ENCODE peak calls at places on chromosomes 16 and 17, in four cellular contexts. F, Y, E and B are unnamed samples.

GRCh38 chr17:66720567-66720966 is 114.3 kb upstream of the CACNG5 start:
- DNase-seq in F (no peak), Y (no peak), E (no peak), B (no peak)

GRCh38 chr16:83143788-83144187 is 517.0 kb downstream of the CDH13 start:
- DNase-seq in F (no peak), Y (no peak), E (peak; percentile 61), B (no peak)

GRCh38 chr16:20740007-20740883 is 1.4 kb downstream of the THUMPD1 start:
- DNase-seq in F (no peak), Y (no peak), E (no peak), B (no peak)

GRCh38 chr17:37088459-37088858 is 139.7 kb downstream of the AATF start:
- DNase-seq in F (no peak), Y (no peak), E (no peak), B (no peak)

GRCh38 chr16:54050281-54051210 is 236.0 kb downstream of the IRX3 start:
- DNase-seq in F (no peak), Y (peak; percentile 23), E (peak; percentile 49), B (no peak)

GRCh38 chr17:917391-917811 is 62.2 kb downstream of the NXN start:
- DNase-seq in F (no peak), Y (peak; percentile 42), E (no peak), B (peak; percentile 28)

GRCh38 chr17:29560306-29560705 is 6.5 kb downstream of the ABHD15 start:
- DNase-seq in F (peak; percentile 13), Y (no peak), E (peak; percentile 1), B (no peak)

GRCh38 chr17:8121531-8122390 is 2.1 kb downstream of the HES7 start:
- DNase-seq in F (no peak), Y (peak; percentile 93), E (peak; percentile 74), B (peak; percentile 59)

GRCh38 chr16:81315271-81316175 is 761 bp downstream of the GAN start:
- DNase-seq in F (peak; percentile 51), Y (peak; percentile 75), E (peak; percentile 58), B (peak; percentile 53)

GRCh38 chr17:42502926-42503325 is 33.1 kb upstream of the NAGLU start:
- DNase-seq in F (no peak), Y (no peak), E (no peak), B (no peak)

GRCh38 chr17:42507671-42508070 is 28.4 kb upstream of the NAGLU start:
- DNase-seq in F (no peak), Y (peak; percentile 7), E (no peak), B (no peak)

GRCh38 chr17:42502091-42502490 is 34.0 kb upstream of the NAGLU start:
- DNase-seq in F (no peak), Y (no peak), E (no peak), B (no peak)
- H3K36me3 ChIP-seq in F (peaks cover 32% of the 10 kb centered on the region), Y (peaks cover 1% of the 10 kb centered on the region), E (peaks cover 56% of the 10 kb centered on the region), B (peaks cover 100% of the 10 kb centered on the region)

DNA sequence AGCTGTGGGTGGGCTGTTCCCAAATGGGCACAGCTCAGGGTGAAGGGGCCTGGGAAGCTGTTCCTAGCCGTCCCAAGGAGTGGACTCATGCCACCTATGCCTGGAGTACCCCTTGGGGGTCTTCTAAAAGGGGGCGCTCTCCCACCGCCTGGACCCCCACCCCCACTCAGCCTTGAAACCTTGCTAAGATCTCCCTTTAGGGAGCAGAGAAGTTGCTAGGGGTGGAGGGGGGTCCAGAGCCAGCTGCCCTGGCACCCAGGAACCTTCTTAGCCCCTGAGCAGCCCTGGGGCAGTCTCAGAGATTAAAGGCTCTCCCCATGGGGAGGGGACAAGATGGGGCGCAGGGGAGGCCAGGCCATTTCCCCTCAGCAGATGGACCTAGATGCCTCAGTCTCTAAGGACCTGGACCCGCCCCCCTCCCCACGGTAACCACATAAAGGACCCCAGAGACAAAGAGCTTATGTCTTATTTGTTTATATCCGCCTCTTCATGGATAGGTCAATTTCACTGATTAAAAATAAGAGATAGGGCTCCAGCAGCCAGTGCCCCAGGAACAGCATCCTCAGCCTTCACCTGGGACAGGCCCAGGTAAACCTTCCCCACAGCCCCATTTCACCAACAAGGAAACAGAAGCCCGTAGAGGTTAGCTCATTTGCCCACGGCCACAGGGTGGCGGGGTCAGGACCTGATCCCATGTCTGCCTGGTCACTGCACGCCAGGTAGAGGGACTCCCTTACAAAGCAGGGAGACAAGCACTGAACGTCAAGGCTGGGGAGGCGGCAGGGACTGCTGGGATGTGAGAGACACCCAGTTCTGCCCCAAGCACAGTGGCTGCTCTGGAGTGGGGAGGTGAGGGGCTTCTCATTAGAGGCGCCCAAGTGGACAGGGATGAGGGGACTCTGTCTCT is 3.4 kb downstream of the MTSS2 start:
- DNase-seq in F (no peak), Y (no peak), E (no peak), B (no peak)
- H3K4me3 ChIP-seq in F (no peak overlapping the region), Y (no peak overlapping the region), E (no peak overlapping the region), B (no peak overlapping the region)

GRCh38 chr16:1551166-1551565 is 17.7 kb downstream of the TMEM204 start:
- DNase-seq in F (no peak), Y (no peak), E (no peak), B (no peak)
- H3K36me3 ChIP-seq in F (no peaks in the 10 kb centered on the region), Y (no peaks in the 10 kb centered on the region), E (no peaks in the 10 kb centered on the region), B (peaks cover 57% of the 10 kb centered on the region)

DNA sequence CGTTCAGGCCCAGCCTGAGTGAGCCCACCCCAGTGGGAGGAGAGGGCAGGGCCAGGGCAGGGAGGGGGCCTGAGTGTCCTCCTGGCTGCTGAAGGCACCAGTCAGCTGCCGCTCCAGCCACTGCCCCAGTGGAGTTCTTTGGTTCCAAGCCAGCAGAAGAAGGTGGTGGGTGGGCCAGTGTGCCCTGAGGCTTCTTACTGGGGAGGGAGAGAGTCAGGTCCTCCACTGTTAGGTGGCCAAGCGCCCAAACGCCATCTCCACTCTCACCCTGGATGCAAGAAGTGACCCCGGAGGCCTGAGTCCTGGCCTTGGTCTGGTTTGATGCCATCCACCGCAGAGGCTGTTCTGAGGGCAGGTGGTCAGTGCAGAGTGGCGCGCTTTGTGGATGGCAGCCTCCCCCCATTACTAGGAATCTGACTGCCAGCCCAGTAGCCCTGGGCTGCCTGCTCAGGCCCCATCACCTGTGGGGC is 2.2 kb downstream of the RNF213 start:
- DNase-seq in F (no peak), Y (peak; percentile 40), E (no peak), B (no peak)
- H3K4me3 ChIP-seq in F (no peak overlapping the region), Y (no peak overlapping the region), E (peak overlapping the region; percentile 24), B (peak overlapping the region; percentile 44)

DNA sequence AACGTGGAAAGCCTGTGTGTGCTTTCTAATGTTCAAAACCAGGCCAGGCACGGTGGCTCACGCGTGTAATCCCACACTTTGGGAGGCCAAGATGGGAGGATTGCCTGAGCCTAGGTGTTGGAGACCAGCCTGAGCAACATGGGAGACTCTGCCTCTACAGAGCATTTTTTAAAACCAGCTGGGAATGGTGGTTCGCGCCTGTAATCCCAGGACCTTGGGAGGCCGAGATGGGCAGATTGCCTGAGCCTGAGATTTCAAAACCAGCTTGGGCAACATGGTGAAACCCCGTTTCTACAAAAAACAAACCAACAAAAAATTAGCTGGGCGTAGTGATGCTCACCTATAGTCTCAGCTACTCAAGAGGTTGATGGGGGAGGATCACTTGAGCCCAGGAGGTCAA is 26.4 kb downstream of the RNF213 start:
- DNase-seq in F (no peak), Y (no peak), E (no peak), B (no peak)
- H3K36me3 ChIP-seq in F (peaks cover 17% of the 10 kb centered on the region), Y (peaks cover 15% of the 10 kb centered on the region), E (peaks cover 59% of the 10 kb centered on the region), B (no peaks in the 10 kb centered on the region)

DNA sequence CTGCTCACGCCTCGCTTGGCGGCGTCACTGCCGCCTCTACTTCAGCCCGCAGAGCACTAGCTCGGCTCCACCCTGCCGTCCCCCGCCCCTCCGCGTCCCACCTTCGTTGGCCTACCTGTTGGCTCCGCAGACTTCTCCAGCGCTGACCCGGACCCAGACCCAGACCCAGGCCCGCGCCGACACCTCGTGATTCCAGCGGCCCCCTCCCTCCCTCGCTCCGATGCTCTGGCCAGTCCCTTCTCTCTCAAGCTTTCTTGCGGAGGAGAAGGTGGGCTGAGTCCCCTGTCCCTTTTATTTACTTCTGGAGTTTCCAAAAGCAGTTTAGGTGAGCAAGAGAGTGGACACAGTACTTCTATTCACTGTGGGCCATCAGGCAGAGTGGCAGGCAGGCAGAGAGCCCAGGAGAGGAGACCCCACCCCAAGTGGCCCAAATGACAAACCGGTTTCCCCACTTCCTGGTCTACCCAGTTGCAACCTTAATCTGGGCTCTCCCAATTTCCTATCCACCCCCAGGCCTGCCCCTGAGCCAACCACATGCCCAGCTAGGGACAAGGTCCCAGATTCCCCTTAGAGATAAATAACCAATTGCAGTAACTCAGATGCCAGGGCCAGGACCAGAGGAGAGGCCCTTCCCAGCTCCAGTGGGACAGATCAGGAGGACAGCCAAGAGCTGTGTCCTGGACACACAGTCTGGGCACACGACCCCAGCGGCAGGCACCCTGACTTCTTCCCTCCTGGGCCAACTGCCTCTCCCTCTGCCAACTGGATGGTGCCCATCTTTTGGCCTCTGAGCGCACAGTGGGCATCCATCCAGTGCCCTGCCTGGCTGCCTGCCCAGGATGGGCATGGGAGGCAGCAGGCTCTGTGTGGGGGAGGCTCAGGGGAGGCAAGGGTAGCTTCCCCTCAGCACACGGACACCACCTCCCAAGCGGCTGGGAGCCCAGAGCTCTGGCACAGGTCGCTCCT is 1.2 kb upstream of the SRCIN1 start:
- DNase-seq in F (no peak), Y (peak; percentile 61), E (no peak), B (peak; percentile 64)
- H3K4me3 ChIP-seq in F (no peak overlapping the region), Y (peak overlapping the region; percentile 68), E (no peak overlapping the region), B (peak overlapping the region; percentile 53)

GRCh38 chr17:55843785-55844184 is 92.9 kb downstream of the PCTP start:
- DNase-seq in F (no peak), Y (no peak), E (no peak), B (no peak)
- H3K36me3 ChIP-seq in F (no peaks in the 10 kb centered on the region), Y (no peaks in the 10 kb centered on the region), E (no peaks in the 10 kb centered on the region), B (no peaks in the 10 kb centered on the region)

DNA sequence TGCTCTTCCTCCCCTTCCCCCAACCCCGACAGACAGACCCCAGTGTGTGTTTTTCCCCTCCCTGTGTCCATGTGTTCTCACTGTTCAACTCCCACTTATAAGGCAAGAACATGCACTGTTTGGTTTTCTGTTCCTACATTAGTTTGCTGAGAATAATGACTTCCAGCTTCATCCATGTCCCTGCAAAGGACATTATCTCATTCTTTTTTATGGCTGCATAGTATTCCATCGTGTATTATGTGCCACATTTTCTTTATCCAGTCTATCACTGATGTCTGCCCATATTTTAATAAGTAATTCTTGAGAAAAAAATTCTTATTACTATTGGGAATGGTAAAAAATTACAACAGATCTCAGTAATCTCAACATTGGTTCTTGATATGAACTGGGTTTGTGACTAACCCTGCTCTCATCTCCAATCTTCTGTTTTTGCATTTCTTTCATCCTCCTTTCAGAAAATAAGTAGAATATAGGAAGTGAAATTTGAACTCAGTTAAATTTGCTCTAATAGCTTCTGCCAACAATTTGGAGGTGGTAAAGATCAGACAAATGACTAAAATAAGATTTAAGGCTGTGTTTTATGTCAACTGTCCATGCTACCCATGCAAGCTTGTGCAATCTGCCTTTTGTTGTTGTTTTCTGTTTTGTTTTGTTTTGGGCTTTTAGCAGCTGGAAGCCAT is 11.1 kb downstream of the MARF1 start:
- DNase-seq in F (no peak), Y (no peak), E (no peak), B (no peak)
- H3K4me3 ChIP-seq in F (no peak overlapping the region), Y (no peak overlapping the region), E (no peak overlapping the region), B (no peak overlapping the region)